ENCODE peak calls at places on chromosomes 7 and 10, in eight cellular contexts. One of them, this sample, is unnamed.

GRCh38 chr7:104023100-104023499 is 33.6 kb upstream of the RELN start:
- DNase-seq in IMR-90: no peak
- DNase-seq in body of pancreas: no peak
- DNase-seq in H1: no peak
- DNase-seq in Peyer's patch: no peak
- DNase-seq in thyroid gland: no peak
- DNase-seq in spleen: no peak
- DNase-seq in right lobe of liver: no peak
- DNase-seq in this sample: no peak

GRCh38 chr7:108170251-108170650 is 40.1 kb upstream of the LAMB4 start:
- DNase-seq in IMR-90: no peak
- DNase-seq in body of pancreas: no peak
- DNase-seq in H1: no peak
- DNase-seq in Peyer's patch: no peak
- DNase-seq in thyroid gland: no peak
- DNase-seq in spleen: no peak
- DNase-seq in right lobe of liver: no peak
- DNase-seq in this sample: no peak

GRCh38 chr10:26696786-26697162 is 727 bp upstream of the PDSS1 start:
- DNase-seq in IMR-90: peak; percentile 19
- DNase-seq in body of pancreas: no peak
- DNase-seq in H1: no peak
- DNase-seq in Peyer's patch: no peak
- DNase-seq in thyroid gland: no peak
- DNase-seq in spleen: no peak
- DNase-seq in right lobe of liver: no peak
- DNase-seq in this sample: no peak

GRCh38 chr10:100827819-100828743 is 82.7 kb downstream of the PAX2 start:
- DNase-seq in IMR-90: no peak
- DNase-seq in body of pancreas: peak; percentile 46
- DNase-seq in H1: no peak
- DNase-seq in Peyer's patch: peak; percentile 58
- DNase-seq in thyroid gland: peak; percentile 30
- DNase-seq in spleen: peak; percentile 85
- DNase-seq in right lobe of liver: no peak
- DNase-seq in this sample: no peak

GRCh38 chr7:71015260-71015900 is 116.6 kb upstream of the GALNT17 start:
- DNase-seq in IMR-90: no peak
- DNase-seq in body of pancreas: peak; percentile 9
- DNase-seq in H1: no peak
- DNase-seq in Peyer's patch: no peak
- DNase-seq in thyroid gland: no peak
- DNase-seq in spleen: no peak
- DNase-seq in right lobe of liver: no peak
- DNase-seq in this sample: no peak

GRCh38 chr10:124174673-124175645 is 81.6 kb upstream of the CHST15 start:
- DNase-seq in IMR-90: no peak
- DNase-seq in body of pancreas: no peak
- DNase-seq in H1: no peak
- DNase-seq in Peyer's patch: no peak
- DNase-seq in thyroid gland: no peak
- DNase-seq in spleen: no peak
- DNase-seq in right lobe of liver: peak; percentile 38
- DNase-seq in this sample: no peak

GRCh38 chr10:90856964-90857634 is 740 bp downstream of the HTR7 start:
- DNase-seq in IMR-90: no peak
- DNase-seq in body of pancreas: no peak
- DNase-seq in H1: no peak
- DNase-seq in Peyer's patch: no peak
- DNase-seq in thyroid gland: no peak
- DNase-seq in spleen: peak; percentile 75
- DNase-seq in right lobe of liver: no peak
- DNase-seq in this sample: no peak

GRCh38 chr10:112810651-112811215 is 139.3 kb upstream of the TCF7L2 start:
- DNase-seq in IMR-90: no peak
- DNase-seq in body of pancreas: no peak
- DNase-seq in H1: no peak
- DNase-seq in Peyer's patch: peak; percentile 24
- DNase-seq in thyroid gland: peak; percentile 30
- DNase-seq in spleen: no peak
- DNase-seq in right lobe of liver: peak; percentile 25
- DNase-seq in this sample: no peak

GRCh38 chr7:24574365-24574764 is 1.1 kb downstream of the PALS2 start:
- DNase-seq in IMR-90: peak; percentile 18
- DNase-seq in body of pancreas: no peak
- DNase-seq in H1: no peak
- DNase-seq in Peyer's patch: no peak
- DNase-seq in thyroid gland: peak; percentile 23
- DNase-seq in spleen: no peak
- DNase-seq in right lobe of liver: no peak
- DNase-seq in this sample: no peak

GRCh38 chr10:78687616-78688015 is 381.1 kb upstream of the ZMIZ1 start:
- DNase-seq in IMR-90: peak; percentile 22
- DNase-seq in body of pancreas: no peak
- DNase-seq in H1: no peak
- DNase-seq in Peyer's patch: no peak
- DNase-seq in thyroid gland: no peak
- DNase-seq in spleen: no peak
- DNase-seq in right lobe of liver: no peak
- DNase-seq in this sample: no peak

GRCh38 chr10:127887497-127888415 is 5.0 kb downstream of the CLRN3 start:
- DNase-seq in IMR-90: no peak
- DNase-seq in body of pancreas: no peak
- DNase-seq in H1: no peak
- DNase-seq in Peyer's patch: peak; percentile 42
- DNase-seq in thyroid gland: no peak
- DNase-seq in spleen: no peak
- DNase-seq in right lobe of liver: no peak
- DNase-seq in this sample: no peak

GRCh38 chr10:29621161-29621560 is 13.6 kb downstream of the SVIL start:
- DNase-seq in IMR-90: peak; percentile 19
- DNase-seq in body of pancreas: peak; percentile 51
- DNase-seq in H1: no peak
- DNase-seq in Peyer's patch: no peak
- DNase-seq in thyroid gland: no peak
- DNase-seq in spleen: no peak
- DNase-seq in right lobe of liver: peak; percentile 37
- DNase-seq in this sample: no peak

GRCh38 chr10:29622382-29622885 is 12.3 kb downstream of the SVIL start:
- DNase-seq in IMR-90: no peak
- DNase-seq in body of pancreas: no peak
- DNase-seq in H1: no peak
- DNase-seq in Peyer's patch: no peak
- DNase-seq in thyroid gland: no peak
- DNase-seq in spleen: no peak
- DNase-seq in right lobe of liver: peak; percentile 22
- DNase-seq in this sample: no peak

GRCh38 chr10:29620112-29620690 is 14.6 kb downstream of the SVIL start:
- DNase-seq in IMR-90: no peak
- DNase-seq in body of pancreas: no peak
- DNase-seq in H1: no peak
- DNase-seq in Peyer's patch: no peak
- DNase-seq in thyroid gland: no peak
- DNase-seq in spleen: no peak
- DNase-seq in right lobe of liver: no peak
- DNase-seq in this sample: no peak

GRCh38 chr10:29627201-29628105 is 7.3 kb downstream of the SVIL start:
- DNase-seq in IMR-90: peak; percentile 66
- DNase-seq in body of pancreas: no peak
- DNase-seq in H1: no peak
- DNase-seq in Peyer's patch: no peak
- DNase-seq in thyroid gland: no peak
- DNase-seq in spleen: no peak
- DNase-seq in right lobe of liver: peak; percentile 14
- DNase-seq in this sample: no peak

GRCh38 chr10:29623797-29624196 is 11.0 kb downstream of the SVIL start:
- DNase-seq in IMR-90: no peak
- DNase-seq in body of pancreas: no peak
- DNase-seq in H1: no peak
- DNase-seq in Peyer's patch: no peak
- DNase-seq in thyroid gland: no peak
- DNase-seq in spleen: no peak
- DNase-seq in right lobe of liver: peak; percentile 20
- DNase-seq in this sample: no peak
- H3K4me1 ChIP-seq in IMR-90: peaks cover 9% of the 10 kb centered on the region
- H3K4me1 ChIP-seq in body of pancreas: peaks cover 18% of the 10 kb centered on the region
- H3K4me1 ChIP-seq in H1: peaks cover 6% of the 10 kb centered on the region
- H3K4me1 ChIP-seq in Peyer's patch: peaks cover 7% of the 10 kb centered on the region
- H3K4me1 ChIP-seq in thyroid gland: peaks cover 36% of the 10 kb centered on the region
- H3K4me1 ChIP-seq in spleen: no peaks in the 10 kb centered on the region
- H3K4me1 ChIP-seq in right lobe of liver: no peaks in the 10 kb centered on the region
- H3K4me1 ChIP-seq in this sample: peaks cover 51% of the 10 kb centered on the region

GRCh38 chr10:3778708-3779108 is 6.3 kb downstream of the KLF6 start:
- DNase-seq in IMR-90: peak; percentile 12
- DNase-seq in body of pancreas: no peak
- DNase-seq in H1: no peak
- DNase-seq in Peyer's patch: peak; percentile 36
- DNase-seq in thyroid gland: no peak
- DNase-seq in spleen: no peak
- DNase-seq in right lobe of liver: no peak
- DNase-seq in this sample: no peak

GRCh38 chr10:3780766-3781457 is 4.1 kb downstream of the KLF6 start:
- DNase-seq in IMR-90: peak; percentile 14
- DNase-seq in body of pancreas: no peak
- DNase-seq in H1: no peak
- DNase-seq in Peyer's patch: peak; percentile 59
- DNase-seq in thyroid gland: no peak
- DNase-seq in spleen: peak; percentile 83
- DNase-seq in right lobe of liver: no peak
- DNase-seq in this sample: no peak

GRCh38 chr10:3779146-3779707 is 5.8 kb downstream of the KLF6 start:
- DNase-seq in IMR-90: peak; percentile 45
- DNase-seq in body of pancreas: no peak
- DNase-seq in H1: no peak
- DNase-seq in Peyer's patch: peak; percentile 53
- DNase-seq in thyroid gland: no peak
- DNase-seq in spleen: peak; percentile 75
- DNase-seq in right lobe of liver: no peak
- DNase-seq in this sample: no peak

GRCh38 chr10:3781458-3782098 is 3.4 kb downstream of the KLF6 start:
- DNase-seq in IMR-90: peak; percentile 55
- DNase-seq in body of pancreas: peak; percentile 48
- DNase-seq in H1: no peak
- DNase-seq in Peyer's patch: peak; percentile 87
- DNase-seq in thyroid gland: peak; percentile 36
- DNase-seq in spleen: peak; percentile 93
- DNase-seq in right lobe of liver: no peak
- DNase-seq in this sample: no peak

GRCh38 chr10:3780056-3780765 is 4.8 kb downstream of the KLF6 start:
- DNase-seq in IMR-90: peak; percentile 71
- DNase-seq in body of pancreas: no peak
- DNase-seq in H1: no peak
- DNase-seq in Peyer's patch: peak; percentile 54
- DNase-seq in thyroid gland: no peak
- DNase-seq in spleen: peak; percentile 74
- DNase-seq in right lobe of liver: no peak
- DNase-seq in this sample: no peak
- TF ChIP-seq POLR2A in IMR-90: peak; percentile 57
- TF ChIP-seq POLR2A in body of pancreas: no peak
- TF ChIP-seq POLR2A in H1: no peak
- TF ChIP-seq POLR2A in Peyer's patch: no peak
- TF ChIP-seq POLR2A in thyroid gland: no peak
- TF ChIP-seq POLR2A in spleen: no peak
- TF ChIP-seq POLR2A in right lobe of liver: no peak
- TF ChIP-seq POLR2A in this sample: no peak

GRCh38 chr10:34740321-34740720 is 74.8 kb downstream of the PARD3 start:
- DNase-seq in IMR-90: no peak
- DNase-seq in body of pancreas: no peak
- DNase-seq in H1: no peak
- DNase-seq in Peyer's patch: no peak
- DNase-seq in thyroid gland: no peak
- DNase-seq in spleen: no peak
- DNase-seq in right lobe of liver: no peak
- DNase-seq in this sample: no peak

GRCh38 chr10:34744590-34744989 is 70.5 kb downstream of the PARD3 start:
- DNase-seq in IMR-90: no peak
- DNase-seq in body of pancreas: no peak
- DNase-seq in H1: no peak
- DNase-seq in Peyer's patch: no peak
- DNase-seq in thyroid gland: no peak
- DNase-seq in spleen: no peak
- DNase-seq in right lobe of liver: no peak
- DNase-seq in this sample: no peak

GRCh38 chr10:34743804-34744203 is 71.3 kb downstream of the PARD3 start:
- DNase-seq in IMR-90: peak; percentile 34
- DNase-seq in body of pancreas: no peak
- DNase-seq in H1: no peak
- DNase-seq in Peyer's patch: no peak
- DNase-seq in thyroid gland: peak; percentile 78
- DNase-seq in spleen: no peak
- DNase-seq in right lobe of liver: no peak
- DNase-seq in this sample: no peak

GRCh38 chr10:34739915-34740314 is 75.2 kb downstream of the PARD3 start:
- DNase-seq in IMR-90: peak; percentile 91
- DNase-seq in body of pancreas: peak; percentile 59
- DNase-seq in H1: peak; percentile 58
- DNase-seq in Peyer's patch: peak; percentile 49
- DNase-seq in thyroid gland: peak; percentile 77
- DNase-seq in spleen: no peak
- DNase-seq in right lobe of liver: no peak
- DNase-seq in this sample: no peak

DNA sequence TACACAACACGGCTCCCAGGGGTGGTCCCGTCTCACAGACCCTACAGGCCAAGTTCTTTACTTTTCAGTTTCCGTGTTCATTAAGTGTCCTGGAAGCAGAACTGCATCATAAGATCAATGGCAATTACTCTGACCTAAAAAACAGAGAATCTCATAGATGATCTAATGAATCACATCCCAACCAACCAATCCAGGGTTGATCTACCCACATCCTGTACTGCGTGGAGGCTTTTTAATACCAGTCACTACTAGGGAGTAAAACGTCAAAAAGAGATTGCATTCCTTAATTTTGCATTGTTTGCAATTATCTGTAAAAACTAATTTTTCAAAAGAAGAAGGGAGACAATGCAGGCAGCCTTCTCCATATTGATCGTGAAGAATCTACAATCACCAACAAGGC is 72.6 kb downstream of the PARD3 start:
- DNase-seq in IMR-90: peak; percentile 55
- DNase-seq in body of pancreas: no peak
- DNase-seq in H1: no peak
- DNase-seq in Peyer's patch: no peak
- DNase-seq in thyroid gland: no peak
- DNase-seq in spleen: no peak
- DNase-seq in right lobe of liver: no peak
- DNase-seq in this sample: no peak
- H3K4me1 ChIP-seq in IMR-90: peaks cover 7% of the 10 kb centered on the region
- H3K4me1 ChIP-seq in body of pancreas: peaks cover 54% of the 10 kb centered on the region
- H3K4me1 ChIP-seq in H1: peaks cover 14% of the 10 kb centered on the region
- H3K4me1 ChIP-seq in Peyer's patch: peaks cover 19% of the 10 kb centered on the region
- H3K4me1 ChIP-seq in thyroid gland: peaks cover 22% of the 10 kb centered on the region
- H3K4me1 ChIP-seq in spleen: peaks cover 6% of the 10 kb centered on the region
- H3K4me1 ChIP-seq in right lobe of liver: peaks cover 2% of the 10 kb centered on the region
- H3K4me1 ChIP-seq in this sample: peaks cover 83% of the 10 kb centered on the region

DNA sequence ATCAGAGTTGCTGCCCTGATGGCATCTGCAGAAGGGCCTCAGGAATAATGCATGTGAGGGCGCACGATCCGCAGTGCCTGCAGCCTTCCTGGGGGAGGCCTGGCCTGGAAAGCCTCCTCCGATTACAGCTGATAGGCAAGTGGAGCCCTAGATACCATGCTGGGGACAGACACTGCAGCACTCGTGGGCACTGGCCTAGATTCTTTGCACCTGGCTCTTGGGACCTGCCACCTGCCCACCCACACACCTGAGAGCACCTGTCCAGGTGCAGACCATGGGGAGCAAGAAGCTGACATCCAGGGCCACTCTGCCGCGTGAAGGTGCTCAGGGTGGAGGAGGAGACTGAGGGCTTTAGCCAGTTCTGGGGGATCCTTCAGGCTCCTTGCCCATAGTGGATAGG is 14.8 kb downstream of the YKT6 start:
- DNase-seq in IMR-90: no peak
- DNase-seq in body of pancreas: no peak
- DNase-seq in H1: no peak
- DNase-seq in Peyer's patch: no peak
- DNase-seq in thyroid gland: no peak
- DNase-seq in spleen: peak; percentile 69
- DNase-seq in right lobe of liver: no peak
- DNase-seq in this sample: no peak
- TF ChIP-seq POLR2A in IMR-90: no peak
- TF ChIP-seq POLR2A in body of pancreas: no peak
- TF ChIP-seq POLR2A in H1: no peak
- TF ChIP-seq POLR2A in Peyer's patch: no peak
- TF ChIP-seq POLR2A in thyroid gland: no peak
- TF ChIP-seq POLR2A in spleen: no peak
- TF ChIP-seq POLR2A in right lobe of liver: no peak
- TF ChIP-seq POLR2A in this sample: no peak